ENCODE peak calls at places on chromosomes 6 and 20, in five cellular contexts. A is SJCRH30; S is CD8-positive, alpha-beta T cell; V is left lung; T is mammary epithelial cell. C is an unnamed sample.

GRCh38 chr20:38805958-38806854 is 709 bp downstream of the PPP1R16B start:
- DNase-seq in T (no peak), V (peak; percentile 75), A (peak; percentile 58), S (peak; percentile 30), C (no peak)

GRCh38 chr6:43833223-43833995 is 63.4 kb downstream of the VEGFA start:
- DNase-seq in A (no peak), T (no peak), V (no peak), S (no peak), C (no peak)

GRCh38 chr6:166365806-166366205 is 16.9 kb downstream of the MPC1 start:
- DNase-seq in V (no peak), A (no peak), S (no peak), T (no peak), C (no peak)

GRCh38 chr6:160054271-160054670 is 67.3 kb upstream of the SLC22A1 start:
- DNase-seq in V (no peak), A (no peak), S (no peak), T (no peak), C (peak; percentile 75)

GRCh38 chr6:125923371-125923877 is 33.1 kb upstream of the HINT3 start:
- DNase-seq in S (no peak), A (no peak), T (no peak), V (no peak), C (no peak)

GRCh38 chr6:148952147-148953041 is 205.6 kb downstream of the UST start:
- DNase-seq in V (no peak), T (peak; percentile 53), S (no peak), A (no peak), C (no peak)

GRCh38 chr20:57567471-57568079 is 6.7 kb downstream of the PCK1 start:
- DNase-seq in V (no peak), A (no peak), T (no peak), S (no peak), C (no peak)

GRCh38 chr20:17327185-17327780 is 100.4 kb downstream of the PCSK2 start:
- DNase-seq in A (no peak), T (no peak), V (peak; percentile 68), S (no peak), C (no peak)

GRCh38 chr6:79997728-79998127 is 6.7 kb upstream of the TTK start:
- DNase-seq in S (no peak), V (no peak), A (no peak), T (no peak), C (no peak)

GRCh38 chr6:168033791-168034190 is 36.3 kb downstream of the KIF25 start:
- DNase-seq in V (no peak), T (no peak), S (no peak), A (no peak), C (no peak)

GRCh38 chr20:22572023-22572422 is 12.3 kb downstream of the FOXA2 start:
- DNase-seq in A (no peak), T (no peak), S (no peak), V (no peak), C (no peak)

GRCh38 chr6:159858259-159858658 is 32.5 kb upstream of the MAS1 start:
- DNase-seq in S (no peak), T (no peak), V (no peak), A (no peak), C (no peak)

GRCh38 chr6:15129872-15130271 is 116.0 kb upstream of the JARID2 start:
- DNase-seq in T (no peak), A (no peak), S (no peak), V (no peak), C (no peak)

GRCh38 chr6:169972736-169973135 is 221.3 kb downstream of the ERMARD start:
- DNase-seq in T (no peak), A (no peak), V (peak; percentile 54), S (no peak), C (no peak)

GRCh38 chr20:47704746-47705496 is 80.4 kb downstream of the SULF2 start:
- DNase-seq in A (no peak), S (no peak), V (no peak), T (peak; percentile 47), C (no peak)

GRCh38 chr6:109713097-109713496 is 22.0 kb downstream of the FIG4 start:
- DNase-seq in T (peak; percentile 17), V (peak; percentile 64), A (no peak), S (no peak), C (no peak)

GRCh38 chr20:17381701-17382100 is 149.5 kb downstream of the BFSP1 start:
- DNase-seq in A (no peak), V (no peak), T (peak; percentile 12), S (no peak), C (no peak)

GRCh38 chr6:128519132-128519930 is 1.1 kb downstream of the PTPRK start:
- DNase-seq in T (peak; percentile 72), V (peak; percentile 75), A (peak; percentile 64), S (no peak), C (peak; percentile 58)
- H3K4me3 ChIP-seq in T (peak overlapping the region; percentile 98), V (peak overlapping the region; percentile 54), A (peak overlapping the region; percentile 82), S (peak overlapping the region; percentile 92), C (peak overlapping the region; percentile 82)

GRCh38 chr6:105484238-105485161 is 81.6 kb upstream of the PREP start:
- DNase-seq in V (no peak), A (no peak), S (no peak), T (peak; percentile 57), C (peak; percentile 35)
- H3K4me3 ChIP-seq in V (no peak overlapping the region), A (no peak overlapping the region), S (no peak overlapping the region), T (no peak overlapping the region), C (no peak overlapping the region)

DNA sequence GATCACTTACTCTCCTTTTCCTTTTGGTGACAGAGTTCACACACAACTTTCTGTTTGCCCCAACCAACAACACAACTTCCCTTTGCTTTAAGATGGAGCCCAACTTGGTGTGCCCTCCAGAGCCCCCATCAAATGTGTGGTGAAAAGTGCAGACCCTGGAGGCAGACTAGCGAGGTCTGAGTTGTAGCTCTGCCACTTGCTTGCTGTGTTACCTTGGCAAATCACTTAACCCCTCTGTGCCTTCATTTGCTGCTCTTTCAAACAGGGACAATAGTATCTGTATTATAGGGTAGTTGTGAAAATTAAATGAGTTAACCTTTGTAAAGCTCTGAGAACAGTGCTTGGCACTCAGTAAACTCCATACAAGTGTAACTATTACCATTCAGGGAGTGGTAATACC is 34.3 kb upstream of the CCN6 start:
- DNase-seq in S (no peak), A (no peak), V (no peak), T (no peak), C (no peak)
- H3K4me3 ChIP-seq in S (no peak overlapping the region), A (no peak overlapping the region), V (no peak overlapping the region), T (no peak overlapping the region), C (no peak overlapping the region)

GRCh38 chr6:33908025-33908424 is 104.2 kb upstream of the MLN start:
- DNase-seq in T (no peak), A (no peak), S (no peak), V (no peak), C (no peak)
- H3K4me3 ChIP-seq in T (no peak overlapping the region), A (no peak overlapping the region), S (no peak overlapping the region), V (no peak overlapping the region), C (no peak overlapping the region)

GRCh38 chr6:41291717-41292116 is 5.2 kb upstream of the TREM1 start:
- DNase-seq in S (no peak), V (no peak), A (no peak), T (no peak), C (no peak)
- H3K4me3 ChIP-seq in S (no peak overlapping the region), V (no peak overlapping the region), A (no peak overlapping the region), T (no peak overlapping the region), C (no peak overlapping the region)

DNA sequence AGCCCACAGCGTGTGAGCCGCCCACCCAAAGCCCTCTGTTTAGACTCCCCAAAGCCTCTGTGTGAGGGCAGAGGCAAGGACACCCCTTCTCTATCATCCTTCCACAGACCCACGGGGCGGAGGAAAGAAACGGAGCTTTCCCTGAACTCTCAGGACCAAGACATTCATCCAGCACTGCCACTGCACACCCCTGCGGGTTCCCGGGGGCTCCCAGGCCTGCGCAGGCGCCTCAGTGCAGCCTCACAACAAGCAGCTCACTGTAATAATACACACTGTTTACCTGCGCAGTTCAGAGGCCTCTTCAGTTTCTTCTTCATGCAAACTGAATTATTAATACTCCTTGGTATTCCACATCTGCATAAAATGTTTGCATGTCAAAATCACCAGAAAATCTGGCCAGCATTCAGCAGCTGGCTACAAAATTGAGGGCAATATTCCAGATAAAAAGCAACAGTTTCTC is 45.6 kb downstream of the NINL start:
- DNase-seq in T (no peak), A (no peak), V (no peak), S (no peak), C (no peak)
- H3K4me3 ChIP-seq in T (peak overlapping the region; percentile 4), A (no peak overlapping the region), V (peak overlapping the region; percentile 0), S (no peak overlapping the region), C (no peak overlapping the region)

DNA sequence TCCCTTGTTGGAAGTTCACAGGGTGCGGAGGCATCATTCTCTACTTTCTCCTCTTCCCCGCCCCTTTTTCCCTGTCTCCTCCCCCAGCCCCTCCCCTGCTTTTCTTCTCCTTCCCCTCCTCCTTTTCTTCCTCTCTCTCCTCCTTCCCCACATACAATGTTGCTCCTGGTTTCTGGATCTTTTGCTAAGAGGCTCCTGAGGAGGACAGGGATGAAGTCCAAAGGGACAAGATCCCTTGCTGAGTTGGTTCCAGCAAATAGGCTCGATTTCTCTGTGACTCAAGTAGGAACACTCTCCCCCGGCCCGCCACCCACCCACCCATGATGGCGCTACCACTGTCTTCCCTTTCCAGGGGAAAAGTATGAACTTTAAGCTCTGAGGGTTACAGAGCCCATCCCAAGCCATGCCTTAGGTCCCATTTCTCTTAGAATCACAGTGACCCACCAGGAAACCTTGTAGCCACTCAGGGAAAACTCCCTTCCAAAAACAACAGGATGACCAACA is 851 bp upstream of the TFEB start:
- DNase-seq in S (no peak), T (no peak), V (peak; percentile 27), A (no peak), C (no peak)
- H3K4me3 ChIP-seq in S (no peak overlapping the region), T (no peak overlapping the region), V (peak overlapping the region; percentile 89), A (no peak overlapping the region), C (peak overlapping the region; percentile 51)

DNA sequence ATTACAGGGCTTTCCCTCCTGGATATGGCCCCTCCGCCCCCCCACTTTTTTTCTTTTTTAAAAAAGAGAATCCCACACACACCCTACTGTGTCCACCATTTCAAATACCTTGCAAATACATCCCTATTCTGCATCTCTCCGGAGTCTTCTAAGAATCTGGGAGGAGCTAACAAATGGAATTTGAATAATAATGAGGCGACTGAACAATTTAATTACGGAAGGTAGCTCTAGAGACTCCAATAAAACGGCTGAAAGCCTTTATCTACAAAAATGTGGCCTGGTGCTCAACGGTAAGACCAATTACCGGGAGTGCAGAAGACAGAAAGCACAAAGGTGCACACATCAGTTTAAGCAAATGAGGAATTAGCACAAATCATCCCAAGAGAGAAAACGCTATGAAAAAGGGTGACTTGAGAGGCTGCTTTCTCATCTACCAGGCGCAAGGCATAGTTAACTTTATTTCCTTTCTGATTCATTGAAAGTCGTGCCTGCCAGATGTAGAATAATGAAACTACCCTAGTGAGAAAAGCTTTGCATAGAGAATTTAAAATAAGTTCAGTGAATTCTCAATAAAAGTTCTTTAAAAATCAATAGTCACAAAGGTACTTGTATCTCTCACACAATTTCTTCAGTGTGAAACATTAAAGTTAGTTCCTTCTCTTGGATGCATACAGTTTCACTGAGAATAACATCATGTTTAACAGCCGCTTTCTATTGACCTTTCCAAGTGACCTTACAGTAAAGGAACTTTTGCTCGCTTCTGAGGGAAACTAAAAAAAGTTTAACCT is 1.6 kb downstream of the RRAGD start:
- DNase-seq in V (no peak), A (no peak), T (no peak), S (no peak), C (no peak)
- H3K4me3 ChIP-seq in V (peak overlapping the region; percentile 82), A (peak overlapping the region; percentile 84), T (peak overlapping the region; percentile 54), S (peak overlapping the region; percentile 72), C (peak overlapping the region; percentile 74)

GRCh38 chr6:30881392-30881986 is 2.8 kb upstream of the DDR1 start:
- DNase-seq in A (no peak), V (no peak), S (no peak), T (no peak), C (no peak)
- H3K4me3 ChIP-seq in A (peak overlapping the region; percentile 68), V (no peak overlapping the region), S (no peak overlapping the region), T (no peak overlapping the region), C (no peak overlapping the region)